ENCODE peak calls at places on chromosomes 4 and X, in nine cellular contexts. A, C, W, Y, G, Q, D, O and S are unnamed samples.

GRCh38 chr4:3205995-3206394 is 43.0 kb upstream of the MSANTD1 start:
- DNase-seq in A (no peak), C (no peak), W (no peak), Y (peak; percentile 54), G (no peak), Q (no peak), D (no peak), O (no peak), S (no peak)

GRCh38 chr4:74474345-74475099 is 29.6 kb downstream of the AREG start:
- DNase-seq in A (no peak), C (peak; percentile 68), W (peak; percentile 50), Y (no peak), G (no peak), Q (no peak), D (no peak), O (peak; percentile 22), S (no peak)

GRCh38 chrX:10245219-10245618 is 88.4 kb downstream of the CLCN4 start:
- DNase-seq in A (no peak), C (no peak), W (no peak), Y (no peak), G (no peak), Q (no peak), D (no peak), O (no peak), S (no peak)

GRCh38 chr4:34200535-34200934 is 2043.8 kb downstream of the ARAP2 start:
- DNase-seq in A (no peak), C (no peak), W (no peak), Y (no peak), G (no peak), Q (no peak), D (no peak), O (no peak), S (no peak)

GRCh38 chr4:83107636-83108035 is 6.9 kb downstream of the PLAC8 start:
- DNase-seq in A (no peak), C (no peak), W (no peak), Y (no peak), G (no peak), Q (no peak), D (no peak), O (no peak), S (no peak)

GRCh38 chr4:136713140-136713539 is 819.2 kb downstream of the PCDH18 start:
- DNase-seq in A (no peak), C (no peak), W (peak; percentile 52), Y (no peak), G (no peak), Q (no peak), D (no peak), O (no peak), S (no peak)

GRCh38 chr4:8319061-8319460 is 49.5 kb downstream of the HTRA3 start:
- DNase-seq in A (no peak), C (no peak), W (no peak), Y (no peak), G (no peak), Q (no peak), D (no peak), O (no peak), S (no peak)

GRCh38 chr4:186304216-186304615 is 38.2 kb downstream of the F11 start:
- DNase-seq in A (no peak), C (no peak), W (no peak), Y (no peak), G (no peak), Q (no peak), D (no peak), O (no peak), S (no peak)

GRCh38 chrX:119802546-119802945 is 11.1 kb upstream of the RPL39 start:
- DNase-seq in A (no peak), C (no peak), W (no peak), Y (no peak), G (no peak), Q (no peak), D (no peak), O (no peak), S (no peak)

GRCh38 chrX:16658284-16658683 is 8.3 kb downstream of the S100G start:
- DNase-seq in A (no peak), C (peak; percentile 21), W (peak; percentile 32), Y (no peak), G (no peak), Q (no peak), D (no peak), O (no peak), S (no peak)

GRCh38 chrX:14758029-14758491 is 114.8 kb downstream of the FANCB start:
- DNase-seq in A (no peak), C (no peak), W (no peak), Y (no peak), G (no peak), Q (no peak), D (no peak), O (no peak), S (no peak)

GRCh38 chr4:8332891-8333331 is 63.4 kb downstream of the HTRA3 start:
- DNase-seq in A (peak; percentile 56), C (peak; percentile 43), W (no peak), Y (no peak), G (no peak), Q (peak; percentile 3), D (no peak), O (no peak), S (no peak)

DNA sequence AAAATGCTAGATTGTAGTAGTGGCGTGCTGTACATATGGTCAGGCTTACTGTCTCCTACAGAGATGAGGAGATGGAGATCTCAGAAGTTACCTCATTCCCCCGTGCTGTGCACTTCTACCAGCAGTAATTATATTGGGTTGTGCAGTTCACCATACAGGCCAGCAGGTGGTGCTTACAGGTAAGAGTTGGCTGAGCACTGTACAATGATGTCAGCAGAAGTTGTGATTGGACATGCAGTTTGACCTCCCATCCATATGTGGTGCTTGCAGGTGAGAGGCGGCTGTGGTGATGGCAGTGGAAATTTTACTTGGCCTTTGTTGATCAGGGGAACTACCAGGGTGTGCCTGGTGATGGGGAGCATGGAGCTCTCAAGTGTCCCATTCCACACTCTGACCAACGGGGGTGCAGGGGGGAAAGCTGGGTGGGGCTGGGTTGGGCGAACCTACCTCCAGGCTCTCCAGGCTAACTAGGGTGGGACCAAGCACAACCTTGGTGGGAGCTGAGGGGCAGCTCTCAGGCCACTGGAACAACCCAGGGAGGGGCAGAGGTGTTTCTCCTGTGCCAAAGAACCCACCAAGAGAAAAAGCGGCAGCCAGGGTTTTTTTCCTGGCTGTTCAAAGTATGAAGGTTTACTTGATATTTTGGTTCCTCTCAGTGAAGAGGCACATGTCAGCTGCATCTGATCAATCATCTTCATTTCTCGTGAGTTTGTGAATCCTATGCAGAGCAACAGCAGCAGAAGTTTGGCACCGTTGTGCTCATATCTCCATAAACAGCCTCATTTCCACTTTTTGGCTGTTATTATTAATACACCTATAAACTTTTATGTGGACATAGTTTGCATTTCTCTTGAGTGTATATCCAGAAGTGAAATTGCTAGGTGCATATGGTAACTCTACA is 73.8 kb upstream of the FREM3 start:
- DNase-seq in A (no peak), C (peak; percentile 54), W (peak; percentile 71), Y (peak; percentile 73), G (no peak), Q (peak; percentile 38), D (no peak), O (peak; percentile 54), S (peak; percentile 20)
- TF ChIP-seq CTCF in A (peak; percentile 26), C (peak; percentile 72), W (peak; percentile 84), Y (peak; percentile 74), G (no peak), Q (peak; percentile 68), D (peak; percentile 43), O (peak; percentile 49), S (peak; percentile 81)

DNA sequence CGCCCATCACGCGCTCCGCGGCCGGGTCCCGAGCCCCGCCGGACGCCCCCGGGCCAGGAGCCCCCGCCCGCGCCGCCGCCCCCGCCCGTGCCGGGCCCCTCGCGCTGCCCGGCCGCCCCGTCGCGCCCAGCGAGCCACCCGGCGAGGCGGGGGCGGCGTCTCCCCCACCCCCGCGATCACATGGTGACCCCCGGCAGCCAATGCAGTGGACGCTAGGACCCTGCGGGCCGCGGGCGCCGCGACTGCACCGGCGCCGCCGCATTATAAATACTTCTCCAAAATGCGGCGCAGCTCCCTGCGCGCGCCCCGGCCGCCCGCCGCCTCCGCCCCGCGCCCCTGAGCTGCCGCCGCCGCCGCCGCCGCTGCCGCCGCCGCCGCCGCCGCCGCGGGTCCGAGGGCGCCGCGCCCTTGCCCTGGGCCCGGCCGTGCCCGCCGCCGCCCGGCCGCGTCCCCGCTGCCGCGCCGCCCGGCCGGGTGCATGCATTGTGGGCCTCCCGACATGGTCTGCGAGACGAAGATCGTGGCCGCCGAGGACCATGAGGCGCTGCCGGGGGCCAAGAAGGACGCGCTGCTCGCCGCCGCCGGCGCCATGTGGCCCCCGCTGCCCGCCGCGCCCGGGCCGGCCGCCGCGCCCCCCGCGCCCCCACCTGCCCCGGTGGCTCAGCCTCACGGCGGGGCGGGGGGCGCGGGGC is at the start of gene NAT8L:
- DNase-seq in A (no peak), C (no peak), W (no peak), Y (peak; percentile 86), G (peak; percentile 45), Q (no peak), D (no peak), O (no peak), S (no peak)
- H3K4me3 ChIP-seq in A (peak within 1 kb of the TSS; percentile 32), C (no peak within 1 kb of the TSS), W (peak within 1 kb of the TSS; percentile 15), Y (peak within 1 kb of the TSS; percentile 69), G (peak within 1 kb of the TSS; percentile 27), Q (peak within 1 kb of the TSS; percentile 19), D (peak within 1 kb of the TSS; percentile 19), O (peak within 1 kb of the TSS; percentile 7), S (no peak within 1 kb of the TSS)

GRCh38 chr4:57018930-57019329 is 40.2 kb downstream of the POLR2B start:
- DNase-seq in A (no peak), C (no peak), W (no peak), Y (no peak), G (no peak), Q (no peak), D (no peak), O (no peak), S (no peak)
- H3K36me3 ChIP-seq in A (peaks cover 11% of the 10 kb centered on the region), C (peaks cover 12% of the 10 kb centered on the region), W (peaks cover 50% of the 10 kb centered on the region), Y (peaks cover 14% of the 10 kb centered on the region), G (no peaks in the 10 kb centered on the region), Q (peaks cover 4% of the 10 kb centered on the region), D (peaks cover 27% of the 10 kb centered on the region), O (peaks cover 39% of the 10 kb centered on the region), S (peaks cover 12% of the 10 kb centered on the region)

GRCh38 chr4:72283357-72283756 is 251.6 kb downstream of the NPFFR2 start:
- DNase-seq in A (no peak), C (peak; percentile 9), W (no peak), Y (no peak), G (no peak), Q (no peak), D (no peak), O (no peak), S (no peak)

GRCh38 chr4:72290737-72291136 is 258.9 kb downstream of the NPFFR2 start:
- DNase-seq in A (no peak), C (no peak), W (no peak), Y (no peak), G (no peak), Q (no peak), D (no peak), O (no peak), S (no peak)

GRCh38 chr4:72280252-72280651 is 248.5 kb downstream of the NPFFR2 start:
- DNase-seq in A (no peak), C (no peak), W (no peak), Y (no peak), G (no peak), Q (no peak), D (no peak), O (no peak), S (no peak)

DNA sequence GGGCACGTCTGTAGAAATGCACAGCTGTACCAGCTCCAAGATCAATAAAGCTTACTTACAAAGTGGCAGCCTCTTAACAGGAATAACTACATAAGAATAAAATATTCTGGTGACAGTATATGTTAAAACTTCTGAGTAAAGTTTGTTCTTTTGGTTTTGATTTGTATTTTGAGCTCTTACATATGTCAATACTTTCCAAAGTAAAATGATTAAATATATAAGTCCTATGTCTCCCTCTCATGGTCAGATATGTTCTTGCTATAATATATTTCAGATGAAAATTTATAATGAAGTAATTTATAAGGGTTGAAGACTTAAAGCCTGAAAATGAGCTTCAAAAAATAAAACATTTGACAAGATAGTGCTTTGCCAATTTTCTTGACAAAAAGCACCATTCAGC is 254.4 kb downstream of the NPFFR2 start:
- DNase-seq in A (no peak), C (peak; percentile 48), W (no peak), Y (no peak), G (no peak), Q (no peak), D (no peak), O (no peak), S (no peak)
- TF ChIP-seq CTCF in A (no peak), C (no peak), W (no peak), Y (peak; percentile 28), G (no peak), Q (peak; percentile 8), D (no peak), O (no peak), S (no peak)